ENCODE peak calls at places on chromosomes 5 and 9, in six cellular contexts. N is left ventricle myocardium inferior, O is body of pancreas, Y is cardiac muscle cell, W is NT2/D1, Q is Peyer's patch. X is an unnamed sample.
A peak's percentile ranks its signal among the peaks of the same experiment; 100 is the strongest.

GRCh38 chr9:87184956-87185642 is 237.8 kb upstream of the GAS1 start:
- DNase-seq in Q (no peak), W (no peak), Y (no peak), O (no peak), N (no peak), X (no peak)

GRCh38 chr9:120382453-120382852 is 197.5 kb downstream of the CDK5RAP2 start:
- DNase-seq in N (no peak), Y (no peak), W (no peak), O (no peak), Q (no peak), X (peak; percentile 28)

GRCh38 chr5:157222506-157223230 is 42.0 kb downstream of the ITK start:
- DNase-seq in O (no peak), N (no peak), Q (no peak), Y (no peak), W (no peak), X (no peak)

GRCh38 chr9:133949486-133950061 is 42.5 kb downstream of the VAV2 start:
- DNase-seq in N (no peak), O (no peak), Q (no peak), W (no peak), Y (no peak), X (no peak)

GRCh38 chr5:150209020-150209635 is 19.3 kb downstream of the SLC6A7 start:
- DNase-seq in Q (peak; percentile 74), N (no peak), Y (no peak), O (peak; percentile 35), W (no peak), X (no peak)

GRCh38 chr5:168647083-168647482 is 67.9 kb upstream of the PANK3 start:
- DNase-seq in W (no peak), Q (no peak), O (no peak), N (no peak), Y (no peak), X (peak; percentile 79)

GRCh38 chr9:95018099-95018927 is 291.8 kb downstream of the AOPEP start:
- DNase-seq in W (no peak), N (peak; percentile 34), O (peak; percentile 58), Q (no peak), Y (peak; percentile 55), X (peak; percentile 85)

GRCh38 chr5:179119415-179120170 is 59.4 kb downstream of the ZNF354C start:
- DNase-seq in Y (no peak), O (no peak), N (no peak), W (no peak), Q (no peak), X (no peak)

GRCh38 chr5:177071671-177072385 is 14.9 kb upstream of the FGFR4 start:
- DNase-seq in O (peak; percentile 85), Y (peak; percentile 85), W (peak; percentile 63), Q (no peak), N (no peak), X (no peak)

GRCh38 chr5:68070641-68071191 is 144.8 kb upstream of the PIK3R1 start:
- DNase-seq in Y (no peak), W (no peak), O (no peak), Q (no peak), N (no peak), X (no peak)

GRCh38 chr9:110076894-110077725 is 130.8 kb downstream of the C9orf152 start:
- DNase-seq in N (no peak), Q (no peak), W (no peak), Y (no peak), O (no peak), X (no peak)

GRCh38 chr9:133943036-133943780 is 48.9 kb downstream of the VAV2 start:
- DNase-seq in W (no peak), Q (no peak), O (peak; percentile 8), N (peak; percentile 8), Y (no peak), X (no peak)

GRCh38 chr9:112411626-112412027 is 31.7 kb downstream of the HSDL2 start:
- DNase-seq in Q (no peak), W (no peak), O (no peak), Y (no peak), N (no peak), X (no peak)

GRCh38 chr9:92671323-92671722 is 1.4 kb upstream of the IPPK start:
- DNase-seq in O (no peak), Y (no peak), N (peak; percentile 47), Q (peak; percentile 39), W (no peak), X (no peak)

GRCh38 chr5:3303777-3304176 is 291.9 kb upstream of the IRX1 start:
- DNase-seq in Y (no peak), W (no peak), N (no peak), Q (no peak), O (no peak), X (no peak)

GRCh38 chr5:39158786-39159185 is 60.6 kb downstream of the FYB1 start:
- DNase-seq in O (no peak), Y (no peak), N (no peak), Q (no peak), W (no peak), X (no peak)

DNA sequence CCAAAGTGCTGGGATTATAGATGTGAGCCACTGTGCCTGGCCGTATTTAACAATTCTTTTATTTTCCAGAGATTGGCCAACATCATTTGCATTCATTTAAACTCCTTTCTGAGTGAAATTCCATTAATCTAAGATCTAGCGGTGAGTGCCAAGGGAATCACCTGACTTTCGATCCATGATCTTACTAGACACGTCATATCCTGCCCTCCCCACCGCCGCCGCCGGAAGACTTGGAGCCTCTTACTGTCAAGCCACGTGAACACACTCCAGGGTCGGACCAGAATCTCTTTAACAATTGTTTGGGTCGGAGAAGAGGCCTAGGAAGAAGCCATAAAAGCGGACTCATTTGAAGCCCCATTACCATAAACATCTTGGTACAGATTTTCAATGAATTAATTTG is 12.9 kb downstream of the INPP5E start:
- DNase-seq in N (no peak), O (no peak), Q (no peak), Y (no peak), W (no peak), X (no peak)
- H3K36me3 ChIP-seq in N (peaks cover 67% of the 10 kb centered on the region), O (peaks cover 16% of the 10 kb centered on the region), Q (no peaks in the 10 kb centered on the region), Y (peaks cover 22% of the 10 kb centered on the region), W (peaks cover 82% of the 10 kb centered on the region), X (peaks cover 42% of the 10 kb centered on the region)

GRCh38 chr9:82346040-82346439 is 357.5 kb downstream of the SPATA31D1 start:
- DNase-seq in Y (no peak), N (no peak), Q (no peak), O (no peak), W (no peak), X (no peak)
- H3K36me3 ChIP-seq in Y (no peaks in the 10 kb centered on the region), N (no peaks in the 10 kb centered on the region), Q (no peaks in the 10 kb centered on the region), O (no peaks in the 10 kb centered on the region), W (no peaks in the 10 kb centered on the region), X (no peaks in the 10 kb centered on the region)

DNA sequence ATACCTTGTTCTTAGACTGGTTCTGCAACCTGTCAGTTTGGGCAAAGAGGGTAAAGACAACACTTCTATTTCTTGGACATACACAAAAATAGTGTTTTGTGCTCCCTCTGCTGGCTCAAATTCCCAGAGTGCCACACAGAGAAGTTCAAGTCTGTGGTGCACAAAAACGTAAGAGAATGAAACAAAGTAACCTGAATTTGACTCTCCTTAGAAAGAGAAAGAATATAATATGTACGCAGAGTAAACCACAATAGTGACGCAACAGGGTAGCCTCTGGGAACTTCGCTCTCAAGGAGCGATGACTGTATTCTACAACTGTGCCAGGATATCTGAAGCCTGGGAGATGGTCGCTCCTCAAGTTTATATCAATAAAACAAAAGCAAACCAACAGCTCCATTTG is 18.5 kb downstream of the DDX31 start:
- DNase-seq in Y (no peak), N (no peak), W (no peak), O (no peak), Q (no peak), X (no peak)
- H3K36me3 ChIP-seq in Y (peaks cover 26% of the 10 kb centered on the region), N (peaks cover 65% of the 10 kb centered on the region), W (peaks cover 81% of the 10 kb centered on the region), O (peaks cover 9% of the 10 kb centered on the region), Q (no peaks in the 10 kb centered on the region), X (peaks cover 74% of the 10 kb centered on the region)

GRCh38 chr5:141519605-141520288 is 30.9 kb downstream of the PCDHGC5 start:
- DNase-seq in N (no peak), Y (no peak), O (no peak), Q (no peak), W (no peak), X (no peak)
- H3K36me3 ChIP-seq in N (peaks cover 27% of the 10 kb centered on the region), Y (no peaks in the 10 kb centered on the region), O (peaks cover 19% of the 10 kb centered on the region), Q (no peaks in the 10 kb centered on the region), W (peaks cover 85% of the 10 kb centered on the region), X (peaks cover 79% of the 10 kb centered on the region)

GRCh38 chr5:35683466-35683865 is 65.8 kb downstream of the SPEF2 start:
- DNase-seq in O (no peak), Q (no peak), N (no peak), W (no peak), Y (no peak), X (no peak)

GRCh38 chr5:35677878-35678277 is 60.2 kb downstream of the SPEF2 start:
- DNase-seq in O (no peak), N (no peak), W (no peak), Y (no peak), Q (no peak), X (no peak)

GRCh38 chr5:35675392-35675791 is 57.7 kb downstream of the SPEF2 start:
- DNase-seq in Y (no peak), N (no peak), O (no peak), W (no peak), Q (no peak), X (no peak)

GRCh38 chr5:35681911-35682310 is 64.2 kb downstream of the SPEF2 start:
- DNase-seq in Y (no peak), Q (no peak), W (no peak), N (no peak), O (no peak), X (no peak)

DNA sequence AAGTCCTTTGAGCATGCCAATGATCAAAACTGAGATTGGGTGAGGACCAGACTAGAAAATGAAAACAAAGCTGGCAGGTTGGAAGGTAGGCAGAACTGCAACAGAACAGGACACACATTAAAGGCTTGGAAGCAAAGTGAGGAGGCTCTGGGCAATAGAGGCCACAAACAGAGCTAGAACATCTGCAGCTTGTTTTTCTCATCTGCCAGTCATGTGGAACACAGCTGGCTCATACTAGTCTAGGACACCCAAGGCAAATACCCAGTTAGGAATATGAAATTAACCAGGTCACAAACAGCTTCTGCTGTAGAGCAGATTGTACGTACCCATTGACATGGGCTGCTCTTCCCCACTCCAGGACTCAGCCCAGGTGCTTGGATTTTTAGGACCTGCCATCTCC is 61.7 kb downstream of the SPEF2 start:
- DNase-seq in O (no peak), Y (no peak), N (no peak), W (no peak), Q (no peak), X (no peak)
- H3K36me3 ChIP-seq in O (no peaks in the 10 kb centered on the region), Y (no peaks in the 10 kb centered on the region), N (no peaks in the 10 kb centered on the region), W (no peaks in the 10 kb centered on the region), Q (no peaks in the 10 kb centered on the region), X (no peaks in the 10 kb centered on the region)

DNA sequence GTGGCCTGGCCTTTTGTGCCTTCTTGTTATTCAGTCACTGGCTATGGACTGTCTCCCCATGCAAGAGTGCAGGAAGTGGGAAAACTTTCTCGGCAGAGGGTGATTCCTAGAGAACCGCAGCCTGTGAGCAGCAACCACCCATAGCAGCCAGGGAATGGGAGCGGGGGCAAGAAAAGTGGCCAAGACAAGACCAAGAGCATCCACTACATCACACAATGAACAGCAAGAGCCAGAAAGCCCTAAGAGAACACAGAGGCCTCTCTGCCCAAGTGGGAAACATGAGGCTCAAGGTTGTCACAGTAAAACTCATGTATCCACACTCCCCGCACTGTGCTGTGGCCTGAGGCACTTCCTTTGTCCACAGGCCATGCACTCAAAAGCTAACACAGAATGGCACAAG is 129.1 kb upstream of the FSTL4 start:
- DNase-seq in Y (no peak), N (no peak), Q (no peak), W (no peak), O (no peak), X (no peak)
- H3K36me3 ChIP-seq in Y (no peaks in the 10 kb centered on the region), N (no peaks in the 10 kb centered on the region), Q (no peaks in the 10 kb centered on the region), W (no peaks in the 10 kb centered on the region), O (no peaks in the 10 kb centered on the region), X (no peaks in the 10 kb centered on the region)

GRCh38 chr5:97106183-97106582 is 36.2 kb downstream of the LIX1 start:
- DNase-seq in N (no peak), Y (peak; percentile 19), O (no peak), W (no peak), Q (no peak), X (no peak)
- H3K36me3 ChIP-seq in N (no peaks in the 10 kb centered on the region), Y (peaks cover 13% of the 10 kb centered on the region), O (no peaks in the 10 kb centered on the region), W (no peaks in the 10 kb centered on the region), Q (no peaks in the 10 kb centered on the region), X (no peaks in the 10 kb centered on the region)

GRCh38 chr5:32163785-32164184 is 10.3 kb downstream of the GOLPH3 start:
- DNase-seq in Y (no peak), Q (no peak), N (no peak), W (no peak), O (no peak), X (no peak)
- H3K36me3 ChIP-seq in Y (peaks cover 22% of the 10 kb centered on the region), Q (no peaks in the 10 kb centered on the region), N (peaks cover 9% of the 10 kb centered on the region), W (peaks cover 40% of the 10 kb centered on the region), O (no peaks in the 10 kb centered on the region), X (peaks cover 57% of the 10 kb centered on the region)

X was measured in RWPE2.